ENCODE peak calls at places on chromosomes 16 and 17, in nine cellular contexts. U is naive thymus-derived CD4-positive, alpha-beta T cell; E is AML-193; N is retina; R is skeletal muscle cell; O is AG09319; D is PC-3; I is Calu3; S is activated gamma-delta T cell treated with Interleukin-2 at 50 U/mL for 16 hours. H is an unnamed sample.

GRCh38 chr16:48720266-48720665 is 110.3 kb upstream of the N4BP1 start:
- DNase-seq in I (peak), E (no peak), R (no peak), U (no peak), D (peak), O (no peak), S (no peak), N (peak), H (no peak)

GRCh38 chr17:47663997-47664941 is 14.6 kb downstream of the KPNB1 start:
- DNase-seq in N (peak), D (peak), S (peak), U (peak), I (peak), O (peak), R (no peak), E (peak), H (peak)

GRCh38 chr17:81371910-81372760 is 23.1 kb upstream of the BAHCC1 start:
- DNase-seq in D (peak), U (no peak), N (peak), I (peak), E (peak), R (no peak), O (no peak), S (no peak), H (no peak)

GRCh38 chr17:73643012-73643845 is 1.0 kb downstream of the SDK2 start:
- DNase-seq in D (peak), R (no peak), S (peak), N (peak), O (no peak), U (peak), I (peak), E (peak), H (no peak)

GRCh38 chr17:75783069-75783783 is 1.4 kb upstream of the UNK start:
- DNase-seq in D (peak), O (no peak), U (no peak), S (no peak), R (no peak), N (no peak), E (peak), I (peak), H (peak)

GRCh38 chr16:89278441-89279240 is 61.1 kb downstream of the ZNF778 start:
- DNase-seq in I (no peak), E (no peak), R (no peak), O (no peak), N (no peak), U (no peak), D (no peak), S (no peak), H (no peak)

GRCh38 chr16:51556694-51557327 is 405.7 kb upstream of the SALL1 start:
- DNase-seq in U (no peak), O (peak), S (no peak), E (no peak), R (peak), I (peak), N (no peak), D (no peak), H (no peak)

GRCh38 chr17:29291163-29291752 is 2.7 kb downstream of the NUFIP2 start:
- DNase-seq in R (peak), U (no peak), D (peak), E (peak), N (peak), S (peak), I (peak), O (peak), H (no peak)

GRCh38 chr17:7840441-7840840 is 6.4 kb downstream of the KDM6B start:
- DNase-seq in U (no peak), N (no peak), E (no peak), O (no peak), I (no peak), S (no peak), D (no peak), R (no peak), H (no peak)

GRCh38 chr17:66980896-66981295 is 16.4 kb downstream of the CACNG4 start:
- DNase-seq in S (no peak), O (no peak), D (peak), N (no peak), E (no peak), R (no peak), U (no peak), I (no peak), H (no peak)

GRCh38 chr17:55702150-55702549 is 20.5 kb downstream of the TMEM100 start:
- DNase-seq in S (no peak), R (no peak), U (no peak), D (no peak), O (no peak), I (no peak), N (no peak), E (no peak), H (no peak)

GRCh38 chr17:39237586-39237985 is 11.8 kb upstream of the STAC2 start:
- DNase-seq in I (no peak), R (no peak), N (no peak), O (no peak), D (no peak), U (no peak), E (no peak), S (no peak), H (no peak)

GRCh38 chr16:89902980-89903379 is 15.7 kb upstream of the MC1R start:
- DNase-seq in R (no peak), D (no peak), I (no peak), N (no peak), O (no peak), S (no peak), U (no peak), E (no peak), H (no peak)

GRCh38 chr17:21678451-21679081 is 13.8 kb upstream of the KCNJ18 start:
- DNase-seq in O (no peak), S (no peak), N (peak), E (no peak), D (no peak), R (no peak), I (no peak), U (no peak), H (no peak)

GRCh38 chr16:10594312-10594950 is 14.0 kb upstream of the EMP2 start:
- DNase-seq in O (no peak), S (no peak), D (peak), I (peak), U (no peak), N (no peak), E (no peak), R (no peak), H (peak)

GRCh38 chr16:48365601-48366164 is 19.5 kb downstream of the SIAH1 start:
- DNase-seq in D (peak), N (peak), U (peak), I (peak), E (peak), O (peak), R (peak), S (peak), H (peak)

GRCh38 chr17:74391771-74392170 is 24.5 kb downstream of the GPR142 start:
- DNase-seq in N (no peak), U (no peak), R (no peak), E (peak), D (no peak), I (no peak), S (no peak), O (no peak), H (no peak)

GRCh38 chr17:7852919-7853692 is 1.8 kb upstream of the TMEM88 start:
- DNase-seq in U (no peak), R (no peak), O (no peak), D (no peak), N (no peak), S (no peak), I (no peak), E (no peak), H (no peak)

GRCh38 chr17:29004081-29004692 is 1.6 kb downstream of the SEZ6 start:
- DNase-seq in O (no peak), D (no peak), U (no peak), E (no peak), I (no peak), N (no peak), S (no peak), R (no peak), H (no peak)

GRCh38 chr17:55327225-55328088 is 62.7 kb downstream of the HLF start:
- DNase-seq in N (no peak), U (no peak), I (peak), D (peak), O (no peak), E (no peak), R (no peak), S (no peak), H (no peak)

GRCh38 chr16:720507-720989 is 398 bp upstream of the ANTKMT start:
- DNase-seq in N (peak), O (no peak), D (peak), S (no peak), U (no peak), I (peak), R (peak), E (peak), H (no peak)

GRCh38 chr16:24800586-24800985 is 45.2 kb upstream of the SLC5A11 start:
- DNase-seq in O (no peak), R (no peak), U (no peak), D (peak), E (no peak), I (peak), N (no peak), S (no peak), H (no peak)

GRCh38 chr17:31678431-31678830 is 180.6 kb downstream of the COPRS start:
- DNase-seq in N (peak), U (no peak), I (no peak), R (peak), O (no peak), S (no peak), D (peak), E (no peak), H (no peak)

GRCh38 chr17:50517504-50518264 is 9.4 kb downstream of the MYCBPAP start:
- DNase-seq in S (no peak), E (no peak), R (no peak), D (no peak), N (no peak), U (no peak), O (no peak), I (no peak), H (no peak)

GRCh38 chr16:2835638-2836493 is 5.8 kb downstream of the ZG16B start:
- DNase-seq in I (peak), R (peak), U (no peak), E (no peak), N (no peak), O (peak), S (no peak), D (peak), H (no peak)

GRCh38 chr16:25914357-25914962 is 222.7 kb downstream of the HS3ST4 start:
- DNase-seq in U (no peak), O (no peak), D (no peak), I (no peak), R (no peak), N (no peak), S (no peak), E (no peak), H (no peak)

GRCh38 chr17:32484628-32485027 is 2.2 kb upstream of the CDK5R1 start:
- DNase-seq in R (no peak), S (no peak), D (no peak), E (no peak), N (no peak), O (no peak), U (no peak), I (no peak), H (no peak)

GRCh38 chr16:52466998-52467397 is 79.9 kb downstream of the TOX3 start:
- DNase-seq in O (no peak), N (no peak), S (no peak), R (no peak), U (no peak), I (no peak), E (no peak), D (no peak), H (no peak)

GRCh38 chr17:13984956-13985355 is 84.3 kb upstream of the COX10 start:
- DNase-seq in S (no peak), R (no peak), U (no peak), N (no peak), D (no peak), O (no peak), I (no peak), E (no peak), H (no peak)

GRCh38 chr17:42132941-42133340 is 10.3 kb downstream of the HSPB9 start:
- DNase-seq in S (no peak), N (no peak), E (peak), R (peak), U (no peak), D (no peak), O (peak), I (peak), H (peak)

GRCh38 chr16:27242868-27243590 is 25.5 kb downstream of the NSMCE1 start:
- DNase-seq in D (peak), N (peak), E (no peak), R (peak), U (no peak), I (no peak), S (no peak), O (peak), H (no peak)

GRCh38 chr16:90019543-90020259 is 445 bp upstream of the DBNDD1 start:
- DNase-seq in S (peak), I (peak), D (peak), O (no peak), E (no peak), R (peak), U (peak), N (peak), H (peak)

GRCh38 chr16:20042848-20043247 is 30.8 kb downstream of the GPR139 start:
- DNase-seq in E (no peak), R (no peak), N (no peak), O (no peak), S (no peak), D (no peak), I (no peak), U (no peak), H (no peak)

GRCh38 chr16:84361546-84361945 is 6.8 kb upstream of the ATP2C2 start:
- DNase-seq in N (no peak), E (no peak), O (no peak), I (no peak), U (no peak), D (peak), R (no peak), S (no peak), H (no peak)

GRCh38 chr17:75910699-75911098 is 6.0 kb upstream of the MRPL38 start:
- DNase-seq in U (no peak), R (no peak), E (no peak), I (no peak), N (no peak), O (no peak), D (no peak), S (no peak), H (no peak)

H was measured in Peyer's patch.